ENCODE peak calls at places on chromosomes 3 and 15, in five cellular contexts. K is SK-N-SH, Y is GM12878, N is K562, C is HepG2. Q is an unnamed sample.
A peak's percentile ranks its signal among the peaks of the same experiment; 100 is the strongest.

GRCh38 chr3:129579991-129580390 is 26.5 kb downstream of the PLXND1 start:
- DNase-seq in K (no peak), N (no peak), Y (no peak), C (no peak), Q (no peak)

GRCh38 chr3:186760141-186760813 is 23.1 kb upstream of the EIF4A2 start:
- DNase-seq in C (peak; percentile 46), K (no peak), N (no peak), Y (no peak), Q (no peak)

GRCh38 chr15:87547470-87548181 is 708.9 kb downstream of the NTRK3 start:
- DNase-seq in C (no peak), K (no peak), N (no peak), Y (no peak), Q (no peak)

GRCh38 chr3:159637895-159638542 is 350.6 kb upstream of the IL12A start:
- DNase-seq in C (no peak), K (no peak), Y (no peak), N (no peak), Q (no peak)

GRCh38 chr3:53837331-53837730 is 8.9 kb downstream of the CHDH start:
- DNase-seq in K (no peak), N (no peak), Y (no peak), C (no peak), Q (no peak)

GRCh38 chr15:80950291-80951078 is 39.1 kb downstream of the MESD start:
- DNase-seq in N (no peak), C (no peak), Y (no peak), K (no peak), Q (no peak)

GRCh38 chr15:64105113-64105704 is 9.4 kb downstream of the SNX1 start:
- DNase-seq in K (no peak), Y (no peak), N (no peak), C (no peak), Q (no peak)

GRCh38 chr15:90231028-90232017 is 2.4 kb downstream of the CIB1 start:
- DNase-seq in K (no peak), C (no peak), N (no peak), Y (peak; percentile 32), Q (no peak)

GRCh38 chr3:114104414-114104813 is 47.9 kb downstream of the QTRT2 start:
- DNase-seq in C (no peak), N (no peak), K (no peak), Y (no peak), Q (no peak)

GRCh38 chr15:57784081-57784488 is 77.6 kb downstream of the POLR2M start:
- DNase-seq in C (no peak), K (no peak), N (no peak), Y (no peak), Q (no peak)

GRCh38 chr3:102531686-102532085 is 96.9 kb downstream of the ZPLD1 start:
- DNase-seq in C (no peak), N (no peak), K (no peak), Y (no peak), Q (no peak)

GRCh38 chr3:20645340-20645739 is 459.3 kb upstream of the SGO1 start:
- DNase-seq in N (no peak), K (no peak), C (no peak), Y (no peak), Q (no peak)

GRCh38 chr3:142279965-142280590 is 54.7 kb upstream of the GK5 start:
- DNase-seq in N (peak; percentile 62), K (peak; percentile 73), C (peak; percentile 75), Y (peak; percentile 53), Q (peak; percentile 79)

GRCh38 chr15:76100361-76100760 is 40.6 kb downstream of the TMEM266 start:
- DNase-seq in K (no peak), N (no peak), C (no peak), Y (no peak), Q (no peak)

GRCh38 chr3:3778641-3779270 is 20.5 kb upstream of the LRRN1 start:
- DNase-seq in K (no peak), Y (no peak), N (no peak), C (no peak), Q (no peak)

GRCh38 chr3:16482770-16483531 is 30.5 kb downstream of the RFTN1 start:
- DNase-seq in N (no peak), Y (no peak), C (no peak), K (no peak), Q (peak; percentile 61)

GRCh38 chr15:76033438-76033837 is 21.2 kb upstream of the NRG4 start:
- DNase-seq in Y (no peak), C (no peak), N (no peak), K (no peak), Q (no peak)

GRCh38 chr15:67149859-67150824 is 84.7 kb downstream of the SMAD3 start:
- DNase-seq in N (peak; percentile 60), Y (peak; percentile 51), K (no peak), C (peak; percentile 94), Q (peak; percentile 65)

GRCh38 chr3:146065573-146066006 is 95.4 kb downstream of the PLOD2 start:
- DNase-seq in C (peak; percentile 50), N (peak; percentile 8), K (no peak), Y (no peak), Q (no peak)

GRCh38 chr3:189041482-189042090 is 130.2 kb upstream of the TPRG1 start:
- DNase-seq in K (peak; percentile 9), N (no peak), C (peak; percentile 58), Y (peak; percentile 19), Q (peak; percentile 30)

GRCh38 chr3:71156062-71156665 is 427.4 kb downstream of the FOXP1 start:
- DNase-seq in N (no peak), Y (no peak), K (no peak), C (no peak), Q (no peak)
- TF ChIP-seq FOXM1 in N (no peak), Y (no peak), K (no peak), C (no peak), Q (no peak)

GRCh38 chr3:126125341-126125740 is 41.4 kb upstream of the SLC41A3 start:
- DNase-seq in C (no peak), Y (no peak), K (peak; percentile 33), N (no peak), Q (no peak)

GRCh38 chr3:126124896-126125295 is 41.0 kb upstream of the SLC41A3 start:
- DNase-seq in N (no peak), K (no peak), Y (no peak), C (no peak), Q (no peak)

GRCh38 chr3:126126811-126127431 is 43.0 kb upstream of the SLC41A3 start:
- DNase-seq in Y (no peak), C (no peak), N (no peak), K (peak; percentile 9), Q (no peak)

GRCh38 chr3:126126292-126126691 is 42.4 kb upstream of the SLC41A3 start:
- DNase-seq in N (no peak), K (peak; percentile 15), Y (no peak), C (no peak), Q (no peak)

GRCh38 chr3:126125781-126126251 is 41.9 kb upstream of the SLC41A3 start:
- DNase-seq in Y (no peak), C (no peak), N (no peak), K (no peak), Q (no peak)
- TF ChIP-seq FOXM1 in Y (no peak), C (no peak), N (no peak), K (no peak), Q (no peak)

GRCh38 chr3:169285057-169285990 is 378.2 kb downstream of the MECOM start:
- DNase-seq in N (no peak), Y (no peak), C (no peak), K (no peak), Q (no peak)

GRCh38 chr3:169286992-169287391 is 376.5 kb downstream of the MECOM start:
- DNase-seq in N (no peak), Y (no peak), C (no peak), K (no peak), Q (no peak)

GRCh38 chr3:169288548-169288947 is 375.0 kb downstream of the MECOM start:
- DNase-seq in K (no peak), Y (no peak), N (no peak), C (no peak), Q (no peak)

GRCh38 chr3:169283902-169284451 is 379.5 kb downstream of the MECOM start:
- DNase-seq in K (no peak), Y (no peak), N (no peak), C (no peak), Q (no peak)

DNA sequence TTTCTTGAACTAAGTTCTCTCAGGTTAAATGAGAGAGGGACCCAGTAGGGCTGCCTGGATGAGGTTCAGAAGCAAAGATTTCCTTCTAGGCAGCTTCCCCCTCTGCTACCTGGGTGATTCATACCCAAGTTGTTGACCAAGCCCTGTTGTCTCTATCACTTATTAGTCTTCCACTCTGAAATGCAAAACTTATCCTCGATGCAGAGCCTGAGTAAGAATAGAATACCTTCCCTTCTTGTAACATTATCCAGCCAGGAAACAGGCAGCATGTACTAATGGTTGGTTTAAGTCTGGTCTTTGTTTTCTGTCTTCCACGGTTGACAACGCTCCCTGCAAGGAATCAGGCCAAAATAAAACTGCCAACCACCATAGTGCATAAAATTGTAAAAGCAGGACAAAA is 377.3 kb downstream of the MECOM start:
- DNase-seq in N (no peak), C (no peak), K (no peak), Y (no peak), Q (no peak)
- TF ChIP-seq FOXM1 in N (no peak), C (no peak), K (no peak), Y (no peak), Q (no peak)

GRCh38 chr3:135982922-135983581 is 17.5 kb downstream of the PPP2R3A start:
- DNase-seq in Y (no peak), K (no peak), C (no peak), N (no peak), Q (no peak)
- TF ChIP-seq FOXM1 in Y (no peak), K (no peak), C (no peak), N (no peak), Q (no peak)